ENCODE peak calls at places on chromosome 3, in five cellular contexts. One of them, this sample, is unnamed.

GRCh38 chr3:152267319-152267689 is 1.4 kb upstream of the MBNL1 start:
- DNase-seq in GM13976: no peak
- DNase-seq in DND-41: no peak
- DNase-seq in CD8-positive, alpha-beta T cell: no peak
- DNase-seq in AG10803: no peak
- DNase-seq in this sample: no peak

GRCh38 chr3:154954750-154955149 is 125.4 kb upstream of the MME start:
- DNase-seq in DND-41: no peak
- DNase-seq in GM13976: no peak
- DNase-seq in CD8-positive, alpha-beta T cell: no peak
- DNase-seq in AG10803: peak
- DNase-seq in this sample: no peak

GRCh38 chr3:121324320-121324719 is 221.5 kb downstream of the POLQ start:
- DNase-seq in CD8-positive, alpha-beta T cell: no peak
- DNase-seq in AG10803: no peak
- DNase-seq in DND-41: no peak
- DNase-seq in GM13976: no peak
- DNase-seq in this sample: no peak

GRCh38 chr3:52277972-52278509 is 408 bp downstream of the WDR82 start:
- DNase-seq in CD8-positive, alpha-beta T cell: no peak
- DNase-seq in GM13976: peak
- DNase-seq in DND-41: no peak
- DNase-seq in AG10803: peak
- DNase-seq in this sample: no peak

GRCh38 chr3:58164199-58164879 is 46.4 kb downstream of the DNASE1L3 start:
- DNase-seq in AG10803: peak
- DNase-seq in DND-41: no peak
- DNase-seq in GM13976: no peak
- DNase-seq in CD8-positive, alpha-beta T cell: no peak
- DNase-seq in this sample: no peak

GRCh38 chr3:55305714-55306485 is 181.2 kb downstream of the WNT5A start:
- DNase-seq in DND-41: no peak
- DNase-seq in CD8-positive, alpha-beta T cell: no peak
- DNase-seq in GM13976: no peak
- DNase-seq in AG10803: peak
- DNase-seq in this sample: no peak

GRCh38 chr3:126414406-126414805 is 19.7 kb downstream of the CFAP100 start:
- DNase-seq in DND-41: no peak
- DNase-seq in CD8-positive, alpha-beta T cell: no peak
- DNase-seq in GM13976: no peak
- DNase-seq in AG10803: no peak
- DNase-seq in this sample: no peak

GRCh38 chr3:129081503-129081902 is 20.9 kb downstream of the GP9 start:
- DNase-seq in AG10803: no peak
- DNase-seq in CD8-positive, alpha-beta T cell: no peak
- DNase-seq in DND-41: no peak
- DNase-seq in GM13976: no peak
- DNase-seq in this sample: no peak

GRCh38 chr3:127052121-127052561 is 69.2 kb downstream of the PLXNA1 start:
- DNase-seq in CD8-positive, alpha-beta T cell: no peak
- DNase-seq in GM13976: no peak
- DNase-seq in AG10803: peak
- DNase-seq in DND-41: no peak
- DNase-seq in this sample: no peak

GRCh38 chr3:85576091-85576690 is 617.4 kb downstream of the CADM2 start:
- DNase-seq in DND-41: peak
- DNase-seq in AG10803: peak
- DNase-seq in CD8-positive, alpha-beta T cell: peak
- DNase-seq in GM13976: peak
- DNase-seq in this sample: peak

GRCh38 chr3:64684715-64685261 is 3.0 kb downstream of the ADAMTS9 start:
- DNase-seq in AG10803: peak
- DNase-seq in DND-41: no peak
- DNase-seq in GM13976: no peak
- DNase-seq in CD8-positive, alpha-beta T cell: no peak
- DNase-seq in this sample: no peak

GRCh38 chr3:9732753-9733115 is 1.2 kb downstream of the BRPF1 start:
- DNase-seq in AG10803: peak
- DNase-seq in GM13976: no peak
- DNase-seq in DND-41: no peak
- DNase-seq in CD8-positive, alpha-beta T cell: no peak
- DNase-seq in this sample: no peak

GRCh38 chr3:77320514-77320913 is 280.6 kb downstream of the ROBO2 start:
- DNase-seq in GM13976: no peak
- DNase-seq in AG10803: peak
- DNase-seq in DND-41: no peak
- DNase-seq in CD8-positive, alpha-beta T cell: no peak
- DNase-seq in this sample: no peak

GRCh38 chr3:81995334-81995733 is 233.9 kb upstream of the GBE1 start:
- DNase-seq in DND-41: no peak
- DNase-seq in GM13976: no peak
- DNase-seq in AG10803: no peak
- DNase-seq in CD8-positive, alpha-beta T cell: no peak
- DNase-seq in this sample: no peak

GRCh38 chr3:15527031-15527459 is 5.5 kb upstream of the COLQ start:
- DNase-seq in AG10803: no peak
- DNase-seq in GM13976: no peak
- DNase-seq in DND-41: no peak
- DNase-seq in CD8-positive, alpha-beta T cell: no peak
- DNase-seq in this sample: no peak

GRCh38 chr3:66572938-66573710 is 72.3 kb upstream of the LRIG1 start:
- DNase-seq in DND-41: peak
- DNase-seq in GM13976: no peak
- DNase-seq in AG10803: no peak
- DNase-seq in CD8-positive, alpha-beta T cell: no peak
- DNase-seq in this sample: no peak

GRCh38 chr3:46277476-46277875 is 35.2 kb downstream of the CCR3 start:
- DNase-seq in GM13976: no peak
- DNase-seq in DND-41: no peak
- DNase-seq in AG10803: no peak
- DNase-seq in CD8-positive, alpha-beta T cell: no peak
- DNase-seq in this sample: no peak

GRCh38 chr3:76383781-76384180 is 598.4 kb upstream of the ZNF717 start:
- DNase-seq in DND-41: no peak
- DNase-seq in AG10803: no peak
- DNase-seq in GM13976: no peak
- DNase-seq in CD8-positive, alpha-beta T cell: no peak
- DNase-seq in this sample: no peak

GRCh38 chr3:167882057-167882667 is 146.6 kb downstream of the SERPINI1 start:
- DNase-seq in DND-41: no peak
- DNase-seq in GM13976: peak
- DNase-seq in AG10803: peak
- DNase-seq in CD8-positive, alpha-beta T cell: no peak
- DNase-seq in this sample: peak

GRCh38 chr3:27166888-27167287 is 202.3 kb downstream of the NEK10 start:
- DNase-seq in DND-41: no peak
- DNase-seq in CD8-positive, alpha-beta T cell: no peak
- DNase-seq in GM13976: no peak
- DNase-seq in AG10803: peak
- DNase-seq in this sample: peak

DNA sequence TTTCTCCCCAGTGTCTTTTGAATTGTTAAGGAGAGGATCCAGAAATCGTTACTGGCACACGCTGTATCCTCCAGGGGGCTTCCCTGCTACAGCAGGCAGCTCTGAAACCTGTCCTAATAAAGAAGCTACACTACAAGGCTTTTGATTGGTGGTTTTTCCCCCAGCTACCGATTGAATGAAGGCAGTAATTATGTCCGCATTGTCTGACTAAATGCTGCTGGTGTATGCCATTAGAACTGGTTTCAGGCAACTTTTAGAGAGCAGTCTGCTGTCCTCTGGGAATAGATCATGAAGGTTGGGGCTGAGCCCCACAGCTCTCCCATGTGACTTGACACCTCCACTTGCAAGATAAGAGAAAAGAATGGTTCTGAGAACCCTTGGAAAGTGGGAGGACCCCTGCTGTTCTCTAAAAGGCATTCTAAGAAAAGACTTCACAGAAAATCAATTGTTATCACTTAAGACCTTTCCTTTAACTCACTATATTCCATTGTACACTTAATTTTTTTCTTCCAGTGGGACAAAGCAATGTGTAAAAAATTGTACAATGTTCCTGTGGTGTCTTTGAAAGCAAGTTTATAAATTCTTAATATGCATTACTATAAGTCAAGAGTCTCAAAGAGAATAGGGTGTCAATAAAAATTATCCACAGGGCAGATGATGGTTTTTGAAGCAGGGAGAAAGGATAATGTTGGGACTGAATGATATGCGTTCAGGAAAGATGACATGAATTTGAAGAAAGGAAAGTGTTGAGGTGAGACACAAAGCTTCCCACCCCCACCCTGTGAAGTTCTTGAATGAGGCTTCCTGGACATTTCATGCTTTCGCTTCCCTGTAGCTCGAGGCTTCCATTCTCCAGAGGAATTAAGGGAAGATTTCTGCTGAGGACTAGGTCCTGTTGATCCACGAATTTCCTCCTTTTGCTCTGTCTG is 53.0 kb upstream of the DAZL start:
- DNase-seq in CD8-positive, alpha-beta T cell: no peak
- DNase-seq in AG10803: no peak
- DNase-seq in GM13976: no peak
- DNase-seq in DND-41: no peak
- DNase-seq in this sample: no peak
- TF ChIP-seq CTCF in CD8-positive, alpha-beta T cell: no peak
- TF ChIP-seq CTCF in AG10803: no peak
- TF ChIP-seq CTCF in GM13976: no peak
- TF ChIP-seq CTCF in DND-41: peak
- TF ChIP-seq CTCF in this sample: no peak

GRCh38 chr3:18420584-18420983 is 4.6 kb downstream of the SATB1 start:
- DNase-seq in AG10803: no peak
- DNase-seq in GM13976: no peak
- DNase-seq in CD8-positive, alpha-beta T cell: no peak
- DNase-seq in DND-41: no peak
- DNase-seq in this sample: no peak
- TF ChIP-seq CTCF in AG10803: no peak
- TF ChIP-seq CTCF in GM13976: no peak
- TF ChIP-seq CTCF in CD8-positive, alpha-beta T cell: no peak
- TF ChIP-seq CTCF in DND-41: no peak
- TF ChIP-seq CTCF in this sample: no peak

DNA sequence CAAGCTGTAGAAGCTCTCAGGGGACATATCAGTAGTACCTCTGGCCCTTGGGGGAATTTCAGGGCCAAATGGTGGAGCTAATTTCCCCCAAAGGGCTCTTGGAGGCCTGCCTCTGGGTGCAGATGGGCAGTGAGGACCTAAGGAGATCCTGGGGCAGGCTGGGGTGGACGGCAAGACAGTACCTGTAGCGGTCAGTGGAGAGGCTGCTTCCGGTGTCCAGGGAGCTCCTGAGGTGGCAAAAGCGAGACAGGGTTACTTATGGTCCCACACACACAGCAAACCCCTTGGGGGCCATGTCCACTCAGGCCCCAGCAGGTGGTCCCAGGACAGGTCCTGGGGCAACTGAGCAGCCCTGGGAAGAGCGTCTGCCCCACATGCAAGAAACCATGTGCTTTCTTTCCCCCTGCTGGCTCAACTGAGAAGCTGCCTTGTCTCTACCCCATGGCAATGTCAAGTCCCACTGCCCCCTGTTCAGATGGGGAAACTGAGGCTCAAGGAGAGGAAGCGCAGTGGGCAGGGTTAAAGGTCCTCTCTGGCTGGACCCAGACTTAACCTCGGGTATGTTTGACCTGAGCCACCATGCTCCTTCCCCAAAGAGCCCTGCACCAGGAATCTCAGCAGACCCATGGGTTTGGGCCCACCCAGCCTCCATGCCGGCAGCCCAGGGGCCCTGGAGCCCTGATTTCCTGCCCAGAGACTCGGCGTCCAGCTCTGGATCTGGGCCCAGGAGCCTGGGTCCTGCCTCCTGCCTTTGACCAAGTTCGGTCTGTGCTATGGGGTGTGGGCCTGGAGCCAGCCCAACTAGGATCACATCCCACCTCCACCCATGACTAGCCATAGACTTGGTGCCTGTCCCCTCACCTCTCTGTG is 25.7 kb downstream of the IQSEC1 start:
- DNase-seq in GM13976: peak
- DNase-seq in DND-41: no peak
- DNase-seq in CD8-positive, alpha-beta T cell: no peak
- DNase-seq in AG10803: no peak
- DNase-seq in this sample: no peak
- TF ChIP-seq CTCF in GM13976: peak
- TF ChIP-seq CTCF in DND-41: peak
- TF ChIP-seq CTCF in CD8-positive, alpha-beta T cell: no peak
- TF ChIP-seq CTCF in AG10803: no peak
- TF ChIP-seq CTCF in this sample: no peak

GRCh38 chr3:30437172-30437571 is 169.2 kb upstream of the TGFBR2 start:
- DNase-seq in CD8-positive, alpha-beta T cell: no peak
- DNase-seq in AG10803: peak
- DNase-seq in DND-41: no peak
- DNase-seq in GM13976: no peak
- DNase-seq in this sample: no peak
- TF ChIP-seq CTCF in CD8-positive, alpha-beta T cell: no peak
- TF ChIP-seq CTCF in AG10803: peak
- TF ChIP-seq CTCF in DND-41: no peak
- TF ChIP-seq CTCF in GM13976: no peak
- TF ChIP-seq CTCF in this sample: no peak

This sample was measured in AG09319.